ENCODE peak calls at places on chromosome 1, in seven cellular contexts. W is bronchial epithelial cell, L is NCI-H1436, A is WTC11, V is A172, X is amygdala, J is endothelial cell. S is an unnamed sample.

GRCh38 chr1:62325696-62326095 is 6.5 kb upstream of the KANK4 start:
- DNase-seq in W (peak), L (no peak), A (no peak), V (peak), X (no peak), J (no peak), S (peak)

GRCh38 chr1:75035536-75035935 is 98.7 kb upstream of the LHX8 start:
- DNase-seq in W (peak), L (no peak), A (no peak), V (peak), X (no peak), J (no peak), S (peak)

GRCh38 chr1:179708434-179709195 is 34.5 kb upstream of the FAM163A start:
- DNase-seq in W (no peak), L (no peak), A (no peak), V (no peak), X (no peak), J (no peak), S (no peak)

GRCh38 chr1:33181038-33181861 is 593 bp downstream of the TRIM62 start:
- DNase-seq in W (peak), L (peak), A (peak), V (no peak), X (no peak), J (peak), S (peak)

GRCh38 chr1:118504867-118505266 is 319.8 kb upstream of the SPAG17 start:
- DNase-seq in W (no peak), L (no peak), A (no peak), V (no peak), X (no peak), J (no peak), S (no peak)

GRCh38 chr1:200880212-200880611 is 7.4 kb downstream of the GPR25 start:
- DNase-seq in W (no peak), L (no peak), A (no peak), V (peak), X (no peak), J (no peak), S (peak)

GRCh38 chr1:152252157-152252556 is 28.2 kb upstream of the HRNR start:
- DNase-seq in W (peak), L (no peak), A (no peak), V (no peak), X (no peak), J (no peak), S (peak)

GRCh38 chr1:41902125-41902524 is 16.6 kb downstream of the HIVEP3 start:
- DNase-seq in W (peak), L (no peak), A (no peak), V (peak), X (no peak), J (peak), S (peak)

GRCh38 chr1:59066231-59066630 is 230.7 kb upstream of the FGGY start:
- DNase-seq in W (no peak), L (no peak), A (no peak), V (no peak), X (no peak), J (no peak), S (no peak)

S was measured in M059J.